ENCODE peak calls at places on chromosome 22, in eight cellular contexts. W is right lobe of liver, C is adrenal gland, J is GM06990, E is body of pancreas, N is uterus, Y is mammary epithelial cell, X is OCI-LY7. G is an unnamed sample. For H3K36me3, the result is how much of the 10 kb centered on the place peaks cover.

GRCh38 chr22:36977401-36977861 is 41.8 kb downstream of the TST start:
- DNase-seq in C (peak), N (peak), W (peak), X (peak), Y (no peak), E (peak), J (peak), G (no peak)

GRCh38 chr22:25514436-25514835 is 50.0 kb upstream of the GRK3 start:
- DNase-seq in C (no peak), N (no peak), E (no peak), J (no peak), Y (peak), X (no peak), W (no peak), G (no peak)

GRCh38 chr22:38802671-38803121 is 8.8 kb upstream of the DNAL4 start:
- DNase-seq in X (no peak), W (no peak), E (peak), Y (peak), N (peak), J (no peak), C (peak), G (peak)

GRCh38 chr22:24402460-24403192 is 24.8 kb upstream of the ADORA2A start:
- DNase-seq in W (no peak), N (peak), J (no peak), X (no peak), E (peak), C (peak), Y (peak), G (peak)

GRCh38 chr22:48889209-48889830 is 938.4 kb downstream of the BRD1 start:
- DNase-seq in C (no peak), X (no peak), E (no peak), W (no peak), N (no peak), J (no peak), Y (no peak), G (no peak)

GRCh38 chr22:48445113-48445827 is 1382.4 kb downstream of the BRD1 start:
- DNase-seq in N (no peak), E (no peak), W (no peak), Y (no peak), C (no peak), X (peak), J (no peak), G (no peak)

GRCh38 chr22:31583861-31584485 is 78.0 kb downstream of the PISD start:
- DNase-seq in X (no peak), N (no peak), E (no peak), J (no peak), C (no peak), W (no peak), Y (no peak), G (no peak)

GRCh38 chr22:25069758-25070461 is 117.4 kb downstream of the KIAA1671 start:
- DNase-seq in C (peak), W (no peak), Y (no peak), X (no peak), N (peak), E (no peak), J (no peak), G (no peak)

GRCh38 chr22:43213962-43214361 is 27.0 kb upstream of the TTLL12 start:
- DNase-seq in N (no peak), Y (no peak), E (no peak), X (no peak), J (no peak), W (no peak), C (no peak), G (no peak)

GRCh38 chr22:38239101-38239761 is 33.6 kb downstream of the TMEM184B start:
- DNase-seq in C (peak), W (no peak), X (no peak), Y (peak), N (no peak), J (no peak), E (peak), G (peak)

GRCh38 chr22:35479359-35479758 is 61.3 kb upstream of the RASD2 start:
- DNase-seq in N (no peak), W (no peak), X (no peak), C (no peak), J (no peak), E (no peak), Y (no peak), G (no peak)

GRCh38 chr22:17201285-17201945 is 17.8 kb downstream of the ADA2 start:
- DNase-seq in J (no peak), E (peak), W (peak), X (no peak), C (no peak), N (no peak), Y (no peak), G (no peak)

GRCh38 chr22:41939981-41940852 is 6.7 kb downstream of the CENPM start:
- DNase-seq in N (no peak), W (no peak), Y (no peak), X (peak), C (no peak), E (no peak), J (peak), G (no peak)

GRCh38 chr22:37734402-37734700 is 37.5 kb downstream of the TRIOBP start:
- DNase-seq in E (no peak), N (no peak), C (peak), J (no peak), W (no peak), X (no peak), Y (no peak), G (no peak)

GRCh38 chr22:26579331-26579886 is 10.5 kb downstream of the TPST2 start:
- DNase-seq in Y (no peak), X (peak), J (peak), W (no peak), N (no peak), C (no peak), E (no peak), G (no peak)

DNA sequence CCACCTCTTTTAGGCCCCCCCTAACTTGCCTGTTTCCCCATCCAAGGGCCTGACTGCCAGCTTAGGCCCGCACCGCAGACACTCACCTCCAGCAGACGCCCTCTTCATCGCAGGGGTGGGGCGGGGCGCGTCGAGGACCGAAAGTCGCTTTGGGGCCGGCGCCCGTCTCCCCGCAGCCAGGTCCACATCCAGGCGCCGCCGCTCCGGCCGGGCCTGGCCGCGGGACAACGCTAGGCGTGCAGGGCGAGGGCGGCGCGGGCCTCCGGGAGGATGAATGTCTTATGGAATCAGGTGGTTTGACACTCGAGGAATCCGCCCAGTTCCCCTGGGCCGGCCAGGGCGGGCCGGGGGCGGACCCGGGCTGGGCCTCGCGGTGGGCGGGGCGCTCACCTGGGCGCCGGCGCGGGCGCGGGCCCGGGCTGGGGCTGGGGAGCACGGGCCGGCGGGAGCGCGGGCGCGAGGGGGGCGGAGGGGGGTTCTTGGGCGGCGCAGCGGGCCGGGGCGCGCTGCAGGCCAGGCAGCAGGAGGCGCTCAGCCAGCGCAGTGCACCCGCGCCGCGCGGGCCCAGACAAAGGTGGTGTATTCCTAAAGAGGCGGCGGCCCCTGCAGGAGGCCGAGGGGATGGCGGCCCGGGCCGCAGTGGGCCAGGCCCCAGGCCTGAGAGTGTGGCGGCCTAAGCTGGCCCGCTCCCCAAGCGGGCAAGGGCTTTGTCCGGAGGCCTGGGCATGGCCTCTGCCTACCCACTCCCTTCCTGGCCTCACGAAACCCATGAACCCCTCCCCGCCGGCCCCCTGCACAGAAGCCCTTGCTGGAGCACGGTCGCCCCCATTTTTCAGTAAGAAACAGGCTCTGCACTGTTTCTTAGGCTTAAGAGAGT is 177.6 kb downstream of the IGLL1 start:
- DNase-seq in W (peak), X (peak), E (peak), C (peak), J (peak), N (peak), Y (peak), G (no peak)
- TF ChIP-seq CTCF in W (peak), X (peak), E (peak), C (peak), J (peak), N (peak), Y (peak), G (peak)

DNA sequence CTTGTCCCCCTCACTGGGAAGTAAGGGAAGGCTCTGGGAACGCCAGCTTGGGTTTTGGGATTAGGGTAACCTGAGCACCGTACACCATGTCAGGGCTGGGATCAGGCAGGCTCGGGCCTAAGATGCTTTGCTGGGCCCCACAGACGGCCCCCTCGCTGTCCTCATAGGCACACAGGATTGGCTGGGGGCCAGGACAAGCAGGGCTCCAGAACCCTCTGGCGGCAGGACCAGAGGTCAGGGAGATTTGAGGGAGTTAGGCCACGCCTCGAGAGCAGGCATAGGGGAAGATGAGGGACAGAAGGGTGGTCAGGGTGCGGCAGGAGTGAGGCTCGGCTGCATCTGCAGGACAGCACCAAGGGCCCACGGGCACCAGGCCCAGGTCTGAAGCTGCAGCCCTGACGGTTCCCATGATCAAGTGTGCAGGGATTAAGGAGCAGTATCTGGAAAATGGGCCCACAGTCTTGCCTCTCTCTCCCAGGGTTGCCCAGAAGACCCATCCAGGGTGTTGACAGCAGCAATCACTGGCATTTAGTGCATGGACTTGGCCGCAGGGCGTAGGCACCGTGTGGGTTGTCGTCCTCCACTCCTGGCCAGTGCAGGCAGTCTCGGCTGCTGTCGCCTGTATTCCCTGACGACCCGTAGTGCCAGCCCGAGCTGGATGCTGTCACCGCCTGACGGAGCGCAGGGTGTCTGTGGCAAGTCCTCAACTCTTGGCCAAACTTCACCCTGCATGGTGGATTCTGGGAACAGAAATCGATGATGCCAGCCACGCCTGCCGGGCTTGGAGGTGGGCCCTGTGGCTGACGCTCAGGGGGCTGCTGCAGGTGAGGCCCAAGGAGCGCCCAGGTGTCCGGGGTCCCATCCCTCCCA is 15.7 kb upstream of the GNB1L start:
- DNase-seq in C (peak), E (peak), W (peak), Y (no peak), J (no peak), N (peak), X (no peak), G (no peak)
- H3K4me3 ChIP-seq in C (no peak), E (no peak), W (no peak), Y (no peak), J (no peak), N (no peak), X (no peak), G (no peak)

GRCh38 chr22:28799125-28799833 is 1.1 kb downstream of the XBP1 start:
- DNase-seq in X (peak), C (peak), J (no peak), W (no peak), Y (peak), E (peak), N (peak), G (peak)

GRCh38 chr22:28795071-28795693 is 5.2 kb downstream of the XBP1 start:
- DNase-seq in J (no peak), X (no peak), N (no peak), C (no peak), Y (no peak), W (no peak), E (peak), G (no peak)

GRCh38 chr22:28793976-28794584 is 6.3 kb downstream of the XBP1 start:
- DNase-seq in X (no peak), N (no peak), E (no peak), J (no peak), W (no peak), C (no peak), Y (no peak), G (no peak)

GRCh38 chr22:28798810-28799124 is 1.6 kb downstream of the XBP1 start:
- DNase-seq in N (no peak), C (peak), X (no peak), J (no peak), W (no peak), E (no peak), Y (no peak), G (no peak)

GRCh38 chr22:28795932-28796856 is 4.2 kb downstream of the XBP1 start:
- DNase-seq in E (peak), C (no peak), J (no peak), W (peak), X (no peak), N (no peak), Y (no peak), G (no peak)
- H3K36me3 ChIP-seq in E (under half), C (under half), J (under half), W (under half), X (under half), N (under half), Y (under half), G (under half)

GRCh38 chr22:50531546-50532352 is 1.9 kb upstream of the TYMP start:
- DNase-seq in Y (no peak), N (peak), E (peak), X (peak), W (peak), C (peak), J (peak), G (no peak)
- TF ChIP-seq CTCF in Y (no peak), N (no peak), E (no peak), X (no peak), W (no peak), C (no peak), J (no peak), G (no peak)

DNA sequence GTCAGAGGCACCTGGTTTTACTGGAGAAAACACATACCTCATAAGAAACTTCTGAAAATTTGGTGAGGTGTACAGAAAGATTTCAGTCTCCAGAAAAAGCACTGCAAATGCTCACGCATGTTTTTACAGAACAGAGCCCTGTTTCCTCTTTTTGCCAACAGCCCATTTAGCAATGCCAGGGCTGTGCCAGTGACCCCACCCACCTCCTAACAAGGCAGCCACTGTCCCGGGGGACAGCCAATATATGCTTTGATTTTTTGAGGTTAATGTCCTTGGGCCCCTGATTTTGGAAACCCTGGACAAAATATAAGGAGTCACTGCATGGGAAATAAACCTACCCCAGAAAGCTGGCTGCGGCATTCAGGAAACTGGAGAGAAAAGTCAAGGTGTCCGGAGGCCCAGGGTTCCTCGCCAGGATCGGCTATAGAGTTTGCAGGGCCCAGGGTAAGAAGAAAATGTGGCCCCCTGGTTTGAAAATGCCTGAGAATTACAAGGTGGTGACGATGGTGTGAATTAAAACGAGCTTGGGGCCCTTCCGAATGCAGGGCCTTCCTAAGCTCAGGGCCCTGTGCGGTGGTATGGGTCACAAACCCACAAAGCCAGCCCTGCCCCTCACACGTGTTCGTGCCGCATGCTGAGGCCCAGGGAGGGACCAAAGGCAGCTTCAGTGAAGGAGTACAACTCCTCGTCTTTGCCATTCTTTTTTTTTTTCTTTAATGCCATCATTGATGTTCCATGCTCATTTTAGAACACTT is 71.1 kb upstream of the WNT7B start:
- DNase-seq in X (no peak), C (no peak), N (peak), W (peak), E (peak), Y (no peak), J (no peak), G (no peak)
- H3K4me3 ChIP-seq in X (no peak), C (no peak), N (no peak), W (no peak), E (no peak), Y (no peak), J (no peak), G (no peak)

DNA sequence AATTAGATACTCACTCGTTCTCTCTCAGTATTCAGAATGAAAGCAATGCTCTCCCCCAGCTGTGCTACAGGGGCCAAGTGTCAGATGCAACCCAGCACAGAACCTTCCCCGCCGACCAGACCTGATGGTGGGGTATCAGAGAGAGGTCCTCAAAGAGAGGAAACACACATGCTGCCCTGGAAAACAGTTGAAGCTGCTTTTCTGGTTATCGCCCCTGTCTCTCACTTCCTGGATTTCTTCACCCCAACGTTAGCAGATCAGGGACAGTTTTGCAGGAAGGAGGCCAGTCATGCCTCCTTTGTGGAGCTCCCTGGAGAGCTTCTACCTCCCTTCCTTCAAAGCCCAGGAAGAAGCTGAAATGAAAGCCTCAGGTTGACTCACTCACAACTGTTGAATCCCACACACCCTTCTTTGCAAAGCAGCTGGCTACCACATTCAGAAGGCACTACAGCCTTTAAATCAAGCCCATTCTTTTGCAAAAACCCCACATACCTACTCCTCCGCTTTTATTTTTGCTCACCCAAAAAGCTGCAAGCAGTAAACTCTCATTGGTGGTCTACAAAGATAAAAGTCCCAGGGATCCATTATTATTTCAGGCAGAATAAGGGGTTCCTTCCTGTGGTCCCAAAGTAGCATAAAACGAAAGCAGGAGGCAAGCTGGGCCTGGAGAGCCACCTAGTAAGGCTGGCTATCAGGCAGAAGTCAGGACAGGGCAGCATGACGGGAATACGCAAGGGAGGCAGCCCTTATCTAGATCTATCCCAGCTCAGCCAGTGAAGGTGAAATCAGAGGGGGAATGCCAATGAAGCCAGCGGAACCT is 23.3 kb downstream of the LARGE1 start:
- DNase-seq in Y (no peak), X (peak), N (no peak), E (peak), W (no peak), C (peak), J (peak), G (no peak)
- H3K36me3 ChIP-seq in Y (under half), X (under half), N (under half), E (under half), W (under half), C (under half), J (under half), G (under half)